ENCODE peak calls at places on chromosomes 12 and 14, in ten cellular contexts. G is endothelial cell; H is nephron progenitor cell; O is AG10803; C is colonic mucosa; U is upper lobe of right lung; W is CD8-positive, alpha-beta T cell; R is epithelial cell of esophagus; B is fibroblast of lung; T is pancreas. N is an unnamed sample.

GRCh38 chr12:110774824-110775223 is 32.1 kb upstream of the PPP1CC start:
- DNase-seq in T (no peak), R (no peak), C (no peak), H (no peak), W (no peak), G (no peak), B (no peak), O (no peak), U (no peak), N (no peak)

GRCh38 chr12:26786491-26787124 is 46.4 kb downstream of the ITPR2 start:
- DNase-seq in B (no peak), T (no peak), C (no peak), H (no peak), U (no peak), W (no peak), G (no peak), O (no peak), R (no peak), N (no peak)

GRCh38 chr14:100868621-100869370 is 34.7 kb downstream of the RTL1 start:
- DNase-seq in B (no peak), U (peak), T (peak), R (no peak), O (no peak), H (no peak), W (no peak), C (no peak), G (no peak), N (no peak)

GRCh38 chr14:71720978-71721624 is 211.1 kb upstream of the RGS6 start:
- DNase-seq in B (peak), T (no peak), G (peak), H (peak), W (no peak), O (peak), U (no peak), R (peak), C (peak), N (peak)

GRCh38 chr12:28893365-28893764 is 255.7 kb upstream of the FAR2 start:
- DNase-seq in R (no peak), T (no peak), W (no peak), B (no peak), G (no peak), C (no peak), U (no peak), H (no peak), O (peak), N (no peak)

GRCh38 chr12:48183091-48183875 is at the start of gene CCDC184:
- DNase-seq in C (peak), B (peak), H (peak), G (peak), R (peak), W (peak), O (peak), U (peak), T (peak), N (peak)

GRCh38 chr12:31906581-31907286 is 52.5 kb upstream of the RESF1 start:
- DNase-seq in U (no peak), B (no peak), T (no peak), H (no peak), G (no peak), C (no peak), R (no peak), O (no peak), W (no peak), N (peak)

GRCh38 chr14:104633276-104633861 is 28.8 kb upstream of the TMEM179 start:
- DNase-seq in W (no peak), O (no peak), G (no peak), R (no peak), B (no peak), C (no peak), T (no peak), U (no peak), H (no peak), N (no peak)

GRCh38 chr12:62983594-62983993 is 48.6 kb upstream of the PPM1H start:
- DNase-seq in U (no peak), G (peak), T (no peak), R (no peak), W (no peak), H (no peak), O (no peak), B (no peak), C (no peak), N (no peak)
- TF ChIP-seq CTCF in U (no peak), G (no peak), T (no peak), R (no peak), W (no peak), H (no peak), O (no peak), B (no peak), C (no peak), N (no peak)

DNA sequence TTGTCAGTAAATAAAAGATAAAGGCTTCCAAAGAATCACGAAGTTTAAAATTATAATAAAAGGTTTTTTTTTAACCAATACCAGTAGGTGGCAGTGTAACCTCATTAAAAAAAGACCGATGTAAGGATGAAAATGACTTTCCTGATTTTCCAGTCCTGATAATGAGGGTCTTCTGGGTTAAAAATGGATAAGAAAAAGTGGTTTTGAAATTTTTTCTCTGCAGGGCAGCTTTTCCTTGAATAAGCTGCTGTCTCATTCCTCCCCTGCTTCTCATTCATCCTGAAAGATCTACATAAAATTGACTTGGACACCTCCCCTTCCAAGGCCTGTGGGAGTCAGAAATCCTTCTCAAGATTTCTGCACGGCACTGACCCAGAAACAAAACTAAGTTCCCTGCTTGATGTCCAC is 58.9 kb upstream of the FBXO33 start:
- DNase-seq in T (no peak), H (no peak), C (no peak), U (no peak), B (peak), R (peak), W (no peak), O (peak), G (no peak), N (peak)
- TF ChIP-seq CTCF in T (no peak), H (peak), C (peak), U (peak), B (no peak), R (peak), W (peak), O (peak), G (peak), N (peak)

DNA sequence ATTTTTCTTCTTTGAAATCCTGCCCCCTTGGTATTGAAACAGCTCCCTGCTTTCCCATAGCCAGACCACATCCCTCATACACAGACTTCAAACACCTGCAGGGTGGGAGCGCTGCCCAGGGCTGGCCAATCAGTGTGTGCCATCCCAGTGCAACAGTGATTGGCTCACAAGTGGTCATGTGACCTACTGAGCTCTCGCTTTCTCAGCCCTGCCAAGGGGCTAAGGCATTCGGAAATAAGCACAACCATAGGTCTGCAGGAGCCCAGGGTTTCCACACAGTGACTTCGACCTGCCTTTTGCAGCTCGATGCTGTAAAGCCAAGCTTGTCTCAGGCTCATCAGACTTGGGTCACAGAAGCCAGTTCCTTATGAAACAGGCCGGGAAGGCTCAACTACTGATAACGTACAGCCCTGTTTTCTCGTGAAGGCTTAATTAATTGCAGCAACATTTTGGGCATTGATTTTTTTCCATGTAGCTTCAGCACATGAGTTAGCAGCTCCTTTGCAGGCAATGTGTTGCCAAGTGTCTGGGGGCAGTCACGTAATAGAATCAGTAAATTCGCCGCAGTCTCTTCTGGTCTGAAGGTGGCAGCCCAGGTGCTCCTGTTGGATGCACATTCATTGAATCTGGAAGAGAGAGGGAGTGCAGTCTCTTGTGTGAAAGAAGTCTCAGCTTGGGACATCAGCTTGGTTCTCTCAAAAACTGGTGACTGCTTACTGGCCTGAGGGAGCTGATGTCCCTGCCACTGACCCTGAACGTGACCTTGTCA is 1091.8 kb downstream of the AACS start:
- DNase-seq in R (no peak), T (peak), C (no peak), B (no peak), H (peak), U (no peak), W (no peak), G (no peak), O (no peak), N (no peak)
- TF ChIP-seq CTCF in R (no peak), T (no peak), C (no peak), B (no peak), H (no peak), U (no peak), W (no peak), G (no peak), O (no peak), N (no peak)

DNA sequence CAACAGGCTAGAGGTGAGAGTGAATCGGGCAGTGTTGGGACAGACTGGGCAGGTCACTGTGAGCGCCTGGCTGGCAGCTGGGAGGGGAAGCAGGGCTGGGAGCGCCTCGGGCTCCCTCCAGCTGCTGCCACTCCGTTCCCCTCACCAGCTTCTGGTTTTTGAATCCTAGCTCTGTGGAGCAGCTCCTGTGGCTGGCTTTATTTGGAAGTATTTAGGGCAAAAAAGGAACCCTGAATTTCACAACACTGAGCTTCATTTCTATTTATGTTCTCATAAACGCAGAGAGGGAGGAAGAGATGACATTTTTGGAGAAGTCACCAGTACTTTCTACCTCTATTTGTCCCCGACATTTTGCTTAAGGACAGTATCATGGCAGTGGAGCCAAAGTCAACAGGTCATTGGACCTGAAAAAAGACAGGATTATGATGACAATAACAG is 63.9 kb upstream of the ACTN1 start:
- DNase-seq in T (peak), B (no peak), G (no peak), O (peak), W (no peak), C (no peak), R (no peak), U (peak), H (no peak), N (no peak)
- TF ChIP-seq CTCF in T (no peak), B (no peak), G (no peak), O (no peak), W (no peak), C (no peak), R (no peak), U (no peak), H (no peak), N (no peak)

N was measured in cardiac muscle cell.